ENCODE peak calls at places on chromosomes 2 and 18, in eight cellular contexts. One of them, this sample, is unnamed.

GRCh38 chr2:119109823-119110222 is 48.7 kb downstream of the C1QL2 start:
- DNase-seq in effector memory CD4-positive, alpha-beta T cell: no peak
- DNase-seq in MCF 10A: peak; percentile 53
- DNase-seq in GM23248: peak; percentile 20
- DNase-seq in breast epithelium: no peak
- DNase-seq in brain pericyte: no peak
- DNase-seq in BE2C: no peak
- DNase-seq in iPS-NIHi11: no peak
- DNase-seq in this sample: no peak

GRCh38 chr2:220336771-220337170 is 709.3 kb downstream of the SLC4A3 start:
- DNase-seq in effector memory CD4-positive, alpha-beta T cell: no peak
- DNase-seq in MCF 10A: no peak
- DNase-seq in GM23248: no peak
- DNase-seq in breast epithelium: no peak
- DNase-seq in brain pericyte: no peak
- DNase-seq in BE2C: no peak
- DNase-seq in iPS-NIHi11: no peak
- DNase-seq in this sample: no peak

GRCh38 chr2:23659328-23659727 is 267.6 kb downstream of the ATAD2B start:
- DNase-seq in effector memory CD4-positive, alpha-beta T cell: no peak
- DNase-seq in MCF 10A: no peak
- DNase-seq in GM23248: no peak
- DNase-seq in breast epithelium: no peak
- DNase-seq in brain pericyte: no peak
- DNase-seq in BE2C: no peak
- DNase-seq in iPS-NIHi11: no peak
- DNase-seq in this sample: no peak

GRCh38 chr18:50293039-50293438 is 5.5 kb upstream of the CXXC1 start:
- DNase-seq in effector memory CD4-positive, alpha-beta T cell: no peak
- DNase-seq in MCF 10A: no peak
- DNase-seq in GM23248: no peak
- DNase-seq in breast epithelium: no peak
- DNase-seq in brain pericyte: no peak
- DNase-seq in BE2C: no peak
- DNase-seq in iPS-NIHi11: no peak
- DNase-seq in this sample: no peak

GRCh38 chr2:179528576-179529069 is 264.0 kb upstream of the SESTD1 start:
- DNase-seq in effector memory CD4-positive, alpha-beta T cell: no peak
- DNase-seq in MCF 10A: no peak
- DNase-seq in GM23248: no peak
- DNase-seq in breast epithelium: no peak
- DNase-seq in brain pericyte: no peak
- DNase-seq in BE2C: no peak
- DNase-seq in iPS-NIHi11: no peak
- DNase-seq in this sample: no peak

GRCh38 chr2:216574046-216574445 is 59.2 kb upstream of the IGFBP2 start:
- DNase-seq in effector memory CD4-positive, alpha-beta T cell: no peak
- DNase-seq in MCF 10A: no peak
- DNase-seq in GM23248: peak; percentile 88
- DNase-seq in breast epithelium: no peak
- DNase-seq in brain pericyte: no peak
- DNase-seq in BE2C: peak; percentile 31
- DNase-seq in iPS-NIHi11: no peak
- DNase-seq in this sample: no peak

GRCh38 chr2:96815326-96816126 is 542 bp upstream of the CNNM3 start:
- DNase-seq in effector memory CD4-positive, alpha-beta T cell: no peak
- DNase-seq in MCF 10A: peak; percentile 26
- DNase-seq in GM23248: peak; percentile 75
- DNase-seq in breast epithelium: peak; percentile 32
- DNase-seq in brain pericyte: no peak
- DNase-seq in BE2C: no peak
- DNase-seq in iPS-NIHi11: peak; percentile 39
- DNase-seq in this sample: peak; percentile 15

GRCh38 chr2:130821867-130822266 is 14.8 kb upstream of the ARHGEF4 start:
- DNase-seq in effector memory CD4-positive, alpha-beta T cell: no peak
- DNase-seq in MCF 10A: no peak
- DNase-seq in GM23248: no peak
- DNase-seq in breast epithelium: no peak
- DNase-seq in brain pericyte: no peak
- DNase-seq in BE2C: no peak
- DNase-seq in iPS-NIHi11: no peak
- DNase-seq in this sample: no peak

GRCh38 chr2:217360781-217361485 is 501.1 kb upstream of the TNP1 start:
- DNase-seq in effector memory CD4-positive, alpha-beta T cell: no peak
- DNase-seq in MCF 10A: peak; percentile 66
- DNase-seq in GM23248: peak; percentile 83
- DNase-seq in breast epithelium: no peak
- DNase-seq in brain pericyte: no peak
- DNase-seq in BE2C: peak; percentile 26
- DNase-seq in iPS-NIHi11: no peak
- DNase-seq in this sample: peak; percentile 96

GRCh38 chr2:20737505-20737904 is 70.6 kb downstream of the GDF7 start:
- DNase-seq in effector memory CD4-positive, alpha-beta T cell: no peak
- DNase-seq in MCF 10A: no peak
- DNase-seq in GM23248: no peak
- DNase-seq in breast epithelium: no peak
- DNase-seq in brain pericyte: no peak
- DNase-seq in BE2C: no peak
- DNase-seq in iPS-NIHi11: no peak
- DNase-seq in this sample: no peak

GRCh38 chr2:152363933-152364332 is 29.0 kb downstream of the FMNL2 start:
- DNase-seq in effector memory CD4-positive, alpha-beta T cell: no peak
- DNase-seq in MCF 10A: no peak
- DNase-seq in GM23248: no peak
- DNase-seq in breast epithelium: no peak
- DNase-seq in brain pericyte: no peak
- DNase-seq in BE2C: no peak
- DNase-seq in iPS-NIHi11: no peak
- DNase-seq in this sample: no peak

GRCh38 chr18:26090130-26091046 is at the start of gene SS18:
- DNase-seq in effector memory CD4-positive, alpha-beta T cell: peak; percentile 89
- DNase-seq in MCF 10A: peak; percentile 95
- DNase-seq in GM23248: peak; percentile 98
- DNase-seq in breast epithelium: peak; percentile 86
- DNase-seq in brain pericyte: peak; percentile 79
- DNase-seq in BE2C: peak; percentile 88
- DNase-seq in iPS-NIHi11: peak; percentile 92
- DNase-seq in this sample: peak; percentile 94

GRCh38 chr2:6864938-6865345 is 765 bp downstream of the CMPK2 start:
- DNase-seq in effector memory CD4-positive, alpha-beta T cell: no peak
- DNase-seq in MCF 10A: no peak
- DNase-seq in GM23248: no peak
- DNase-seq in breast epithelium: no peak
- DNase-seq in brain pericyte: no peak
- DNase-seq in BE2C: no peak
- DNase-seq in iPS-NIHi11: no peak
- DNase-seq in this sample: no peak

GRCh38 chr2:216083464-216084279 is 2.0 kb downstream of the TMEM169 start:
- DNase-seq in effector memory CD4-positive, alpha-beta T cell: no peak
- DNase-seq in MCF 10A: no peak
- DNase-seq in GM23248: peak; percentile 49
- DNase-seq in breast epithelium: no peak
- DNase-seq in brain pericyte: no peak
- DNase-seq in BE2C: peak; percentile 64
- DNase-seq in iPS-NIHi11: peak; percentile 47
- DNase-seq in this sample: peak; percentile 83

GRCh38 chr2:96945011-96945410 is 41.4 kb downstream of the FAM178B start:
- DNase-seq in effector memory CD4-positive, alpha-beta T cell: no peak
- DNase-seq in MCF 10A: no peak
- DNase-seq in GM23248: no peak
- DNase-seq in breast epithelium: no peak
- DNase-seq in brain pericyte: no peak
- DNase-seq in BE2C: no peak
- DNase-seq in iPS-NIHi11: no peak
- DNase-seq in this sample: no peak

GRCh38 chr2:127591221-127591923 is 54.6 kb upstream of the GPR17 start:
- DNase-seq in effector memory CD4-positive, alpha-beta T cell: no peak
- DNase-seq in MCF 10A: peak; percentile 59
- DNase-seq in GM23248: peak; percentile 61
- DNase-seq in breast epithelium: no peak
- DNase-seq in brain pericyte: no peak
- DNase-seq in BE2C: peak; percentile 72
- DNase-seq in iPS-NIHi11: peak; percentile 93
- DNase-seq in this sample: peak; percentile 47

GRCh38 chr2:221931251-221931991 is 359.3 kb upstream of the EPHA4 start:
- DNase-seq in effector memory CD4-positive, alpha-beta T cell: no peak
- DNase-seq in MCF 10A: no peak
- DNase-seq in GM23248: no peak
- DNase-seq in breast epithelium: no peak
- DNase-seq in brain pericyte: no peak
- DNase-seq in BE2C: no peak
- DNase-seq in iPS-NIHi11: no peak
- DNase-seq in this sample: no peak

GRCh38 chr2:8481463-8482009 is 200.3 kb upstream of the ID2 start:
- DNase-seq in effector memory CD4-positive, alpha-beta T cell: no peak
- DNase-seq in MCF 10A: no peak
- DNase-seq in GM23248: no peak
- DNase-seq in breast epithelium: no peak
- DNase-seq in brain pericyte: no peak
- DNase-seq in BE2C: no peak
- DNase-seq in iPS-NIHi11: no peak
- DNase-seq in this sample: peak; percentile 12

GRCh38 chr2:38013158-38013752 is 62.7 kb downstream of the CYP1B1 start:
- DNase-seq in effector memory CD4-positive, alpha-beta T cell: no peak
- DNase-seq in MCF 10A: peak; percentile 66
- DNase-seq in GM23248: peak; percentile 70
- DNase-seq in breast epithelium: no peak
- DNase-seq in brain pericyte: no peak
- DNase-seq in BE2C: no peak
- DNase-seq in iPS-NIHi11: no peak
- DNase-seq in this sample: peak; percentile 83

GRCh38 chr2:6771539-6772365 is 94.0 kb downstream of the CMPK2 start:
- DNase-seq in effector memory CD4-positive, alpha-beta T cell: no peak
- DNase-seq in MCF 10A: no peak
- DNase-seq in GM23248: no peak
- DNase-seq in breast epithelium: no peak
- DNase-seq in brain pericyte: no peak
- DNase-seq in BE2C: no peak
- DNase-seq in iPS-NIHi11: no peak
- DNase-seq in this sample: no peak

GRCh38 chr2:240197439-240198139 is 57.1 kb upstream of the OTOS start:
- DNase-seq in effector memory CD4-positive, alpha-beta T cell: no peak
- DNase-seq in MCF 10A: no peak
- DNase-seq in GM23248: no peak
- DNase-seq in breast epithelium: no peak
- DNase-seq in brain pericyte: no peak
- DNase-seq in BE2C: no peak
- DNase-seq in iPS-NIHi11: no peak
- DNase-seq in this sample: no peak

GRCh38 chr18:57772387-57772799 is 30.7 kb downstream of the ATP8B1 start:
- DNase-seq in effector memory CD4-positive, alpha-beta T cell: no peak
- DNase-seq in MCF 10A: no peak
- DNase-seq in GM23248: no peak
- DNase-seq in breast epithelium: no peak
- DNase-seq in brain pericyte: no peak
- DNase-seq in BE2C: no peak
- DNase-seq in iPS-NIHi11: no peak
- DNase-seq in this sample: no peak

GRCh38 chr18:53375641-53376040 is 848.8 kb downstream of the MBD2 start:
- DNase-seq in effector memory CD4-positive, alpha-beta T cell: no peak
- DNase-seq in MCF 10A: peak; percentile 7
- DNase-seq in GM23248: no peak
- DNase-seq in breast epithelium: no peak
- DNase-seq in brain pericyte: no peak
- DNase-seq in BE2C: no peak
- DNase-seq in iPS-NIHi11: no peak
- DNase-seq in this sample: no peak

GRCh38 chr18:9757851-9758587 is 49.9 kb downstream of the RAB31 start:
- DNase-seq in effector memory CD4-positive, alpha-beta T cell: no peak
- DNase-seq in MCF 10A: peak; percentile 28
- DNase-seq in GM23248: peak; percentile 38
- DNase-seq in breast epithelium: no peak
- DNase-seq in brain pericyte: no peak
- DNase-seq in BE2C: no peak
- DNase-seq in iPS-NIHi11: no peak
- DNase-seq in this sample: peak; percentile 71

GRCh38 chr18:46393230-46393629 is 263.8 kb downstream of the LOXHD1 start:
- DNase-seq in effector memory CD4-positive, alpha-beta T cell: no peak
- DNase-seq in MCF 10A: no peak
- DNase-seq in GM23248: no peak
- DNase-seq in breast epithelium: no peak
- DNase-seq in brain pericyte: no peak
- DNase-seq in BE2C: no peak
- DNase-seq in iPS-NIHi11: peak; percentile 83
- DNase-seq in this sample: no peak

GRCh38 chr2:61253136-61253535 is 91.1 kb downstream of the C2orf74 start:
- DNase-seq in effector memory CD4-positive, alpha-beta T cell: no peak
- DNase-seq in MCF 10A: no peak
- DNase-seq in GM23248: peak; percentile 21
- DNase-seq in breast epithelium: no peak
- DNase-seq in brain pericyte: no peak
- DNase-seq in BE2C: no peak
- DNase-seq in iPS-NIHi11: no peak
- DNase-seq in this sample: peak; percentile 14

GRCh38 chr2:11899264-11899818 is 152.9 kb downstream of the LPIN1 start:
- DNase-seq in effector memory CD4-positive, alpha-beta T cell: no peak
- DNase-seq in MCF 10A: peak; percentile 63
- DNase-seq in GM23248: peak; percentile 80
- DNase-seq in breast epithelium: no peak
- DNase-seq in brain pericyte: peak; percentile 4
- DNase-seq in BE2C: no peak
- DNase-seq in iPS-NIHi11: no peak
- DNase-seq in this sample: peak; percentile 65